ENCODE peak calls at places on chromosomes 6 and 20, in six cellular contexts. W, T, F, A, R and G are unnamed samples.

GRCh38 chr20:15176929-15177328 is 839.5 kb upstream of the FLRT3 start:
- DNase-seq in R (no peak), F (no peak), T (no peak), W (no peak), A (no peak), G (no peak)

GRCh38 chr20:10427060-10427692 is 6.8 kb downstream of the MKKS start:
- DNase-seq in A (peak; percentile 34), R (peak; percentile 70), T (peak; percentile 57), F (peak; percentile 66), W (no peak), G (peak; percentile 41)

GRCh38 chr20:9408422-9409300 is 105.7 kb upstream of the LAMP5 start:
- DNase-seq in F (no peak), W (no peak), T (no peak), A (no peak), R (no peak), G (no peak)

GRCh38 chr6:149114167-149114566 is 203.3 kb upstream of the TAB2 start:
- DNase-seq in R (no peak), W (peak; percentile 54), F (peak; percentile 9), T (no peak), A (no peak), G (no peak)

GRCh38 chr20:62027116-62027515 is 38.6 kb downstream of the TAF4 start:
- DNase-seq in T (no peak), W (no peak), F (no peak), A (no peak), R (no peak), G (no peak)

GRCh38 chr6:12967686-12968085 is 251.1 kb downstream of the PHACTR1 start:
- DNase-seq in W (no peak), R (no peak), T (no peak), A (no peak), F (no peak), G (no peak)

GRCh38 chr20:48760403-48760889 is 67.4 kb downstream of the PREX1 start:
- DNase-seq in A (no peak), W (no peak), T (peak; percentile 61), R (no peak), F (no peak), G (no peak)

GRCh38 chr6:106099235-106099537 is 13.1 kb downstream of the PRDM1 start:
- DNase-seq in F (no peak), T (peak; percentile 10), W (no peak), R (no peak), A (no peak), G (no peak)

GRCh38 chr20:21714297-21715192 is 9.1 kb downstream of the PAX1 start:
- DNase-seq in F (no peak), T (no peak), R (no peak), A (peak; percentile 58), W (no peak), G (no peak)

GRCh38 chr6:9789201-9789600 is 625.7 kb downstream of the TFAP2A start:
- DNase-seq in A (peak; percentile 19), W (no peak), F (no peak), T (no peak), R (no peak), G (no peak)

GRCh38 chr6:33926451-33926850 is 122.6 kb upstream of the MLN start:
- DNase-seq in F (no peak), W (no peak), R (peak; percentile 34), A (peak; percentile 47), T (peak; percentile 10), G (no peak)

GRCh38 chr20:58695895-58696375 is 3.3 kb downstream of the NPEPL1 start:
- DNase-seq in F (no peak), R (no peak), W (no peak), A (no peak), T (no peak), G (no peak)

GRCh38 chr20:32709528-32710121 is 33.6 kb downstream of the COMMD7 start:
- DNase-seq in A (no peak), F (peak; percentile 53), T (no peak), W (no peak), R (no peak), G (no peak)

GRCh38 chr6:99185525-99185924 is 163.9 kb downstream of the FAXC start:
- DNase-seq in R (no peak), T (no peak), W (no peak), F (no peak), A (no peak), G (no peak)

GRCh38 chr20:47854687-47855212 is 69.5 kb upstream of the SULF2 start:
- DNase-seq in W (no peak), A (peak; percentile 71), R (peak; percentile 47), T (peak; percentile 33), F (peak; percentile 16), G (peak; percentile 18)

GRCh38 chr6:148700713-148701392 is 46.0 kb upstream of the UST start:
- DNase-seq in R (no peak), W (no peak), T (peak; percentile 53), F (no peak), A (no peak), G (no peak)

GRCh38 chr6:106149472-106150069 is 63.4 kb downstream of the PRDM1 start:
- DNase-seq in A (no peak), W (no peak), F (no peak), R (no peak), T (peak; percentile 4), G (no peak)

GRCh38 chr6:16205377-16206144 is 32.8 kb upstream of the GMPR start:
- DNase-seq in W (no peak), T (no peak), A (no peak), R (peak; percentile 32), F (no peak), G (no peak)

GRCh38 chr6:8749449-8749848 is 314.1 kb upstream of the SLC35B3 start:
- DNase-seq in W (no peak), F (no peak), A (no peak), R (no peak), T (no peak), G (no peak)

GRCh38 chr20:4445780-4446179 is 275.9 kb upstream of the PRND start:
- DNase-seq in R (no peak), A (no peak), W (no peak), F (no peak), T (no peak), G (no peak)

GRCh38 chr6:8177721-8178120 is 75.4 kb upstream of the EEF1E1 start:
- DNase-seq in R (no peak), W (no peak), T (no peak), F (no peak), A (no peak), G (no peak)

GRCh38 chr6:15246217-15247211 is 645 bp downstream of the JARID2 start:
- DNase-seq in W (no peak), A (no peak), R (no peak), F (no peak), T (peak; percentile 48), G (no peak)

GRCh38 chr20:38874460-38875169 is 51.6 kb upstream of the FAM83D start:
- DNase-seq in F (no peak), A (no peak), R (no peak), T (peak; percentile 76), W (no peak), G (no peak)

GRCh38 chr20:8534368-8534767 is 402.3 kb downstream of the PLCB1 start:
- DNase-seq in A (peak; percentile 38), R (no peak), F (no peak), W (no peak), T (no peak), G (no peak)

GRCh38 chr20:42530855-42531674 is 658.6 kb downstream of the PTPRT start:
- DNase-seq in A (peak; percentile 25), T (peak; percentile 63), W (no peak), R (no peak), F (peak; percentile 36), G (no peak)
- TF ChIP-seq CTCF in A (peak; percentile 34), T (peak; percentile 86), W (peak; percentile 16), R (peak; percentile 52), F (peak; percentile 54), G (peak; percentile 21)

DNA sequence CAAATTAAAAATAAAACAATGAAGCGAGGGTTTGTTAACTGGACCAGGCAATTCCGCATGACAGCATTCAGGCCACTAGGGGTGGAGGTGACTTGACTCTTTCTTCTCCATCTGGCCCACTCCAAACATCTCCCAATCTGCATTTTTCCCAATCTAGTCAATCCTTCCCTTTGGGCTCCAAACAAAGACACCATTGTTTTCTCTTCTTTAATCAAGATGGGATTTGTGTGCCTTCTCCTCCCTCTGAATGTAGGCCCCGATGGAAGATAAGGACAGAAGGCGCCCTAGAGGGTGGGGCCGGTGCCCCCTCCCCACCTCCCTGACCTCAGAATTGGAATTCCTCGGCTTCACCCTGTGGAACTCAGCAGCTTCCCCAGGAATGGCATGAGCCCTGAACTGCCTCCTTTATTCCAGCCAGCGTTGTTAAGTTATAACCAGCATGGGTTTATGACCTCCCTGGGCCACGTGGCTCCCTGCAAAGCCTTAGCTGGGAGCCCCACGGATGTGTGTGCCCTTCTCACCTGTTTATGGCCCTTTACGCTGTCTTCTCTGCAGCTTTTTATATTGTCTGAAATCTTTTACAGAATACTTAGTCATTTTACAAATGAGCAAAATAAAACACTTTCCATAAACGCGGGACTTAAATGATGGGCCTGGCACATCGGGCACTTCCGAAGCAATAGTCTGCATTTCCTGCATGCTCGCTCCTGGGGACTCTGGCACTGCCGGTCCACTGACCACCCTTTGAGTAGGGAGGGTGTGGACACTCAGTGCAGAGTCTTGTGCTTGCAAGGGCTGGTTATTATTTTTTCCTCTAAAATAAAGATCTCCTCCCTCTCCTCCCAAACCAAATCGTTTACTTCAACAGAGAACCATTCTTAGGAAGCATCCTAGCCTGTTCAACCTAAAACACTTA is 24.5 kb downstream of the OVOL2 start:
- DNase-seq in R (no peak), F (no peak), A (no peak), W (no peak), T (no peak), G (no peak)
- TF ChIP-seq CTCF in R (peak; percentile 32), F (no peak), A (no peak), W (no peak), T (no peak), G (peak; percentile 35)

DNA sequence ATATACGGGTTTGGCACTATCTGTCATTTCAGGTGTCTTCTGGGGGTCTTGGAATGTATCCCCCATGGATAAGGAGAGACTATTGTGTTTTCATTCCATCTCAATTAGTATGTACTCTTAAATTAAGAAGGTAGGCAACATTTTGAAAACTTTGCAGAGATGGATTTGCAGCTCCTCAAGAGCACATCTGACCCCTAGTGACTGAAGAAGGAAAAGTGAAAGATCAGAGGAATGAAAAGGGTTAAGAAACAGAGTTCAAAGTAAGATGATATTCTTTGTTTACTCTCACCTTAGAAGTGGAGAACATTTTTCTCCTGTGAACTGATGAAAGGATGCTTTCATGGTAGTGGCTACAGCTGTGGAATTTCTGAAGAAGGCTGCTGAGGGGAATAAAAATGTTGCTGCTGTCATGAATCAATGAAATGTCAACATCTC is 41.5 kb downstream of the SH3BGRL2 start:
- DNase-seq in T (peak; percentile 42), R (no peak), F (no peak), A (no peak), W (no peak), G (no peak)
- TF ChIP-seq CTCF in T (peak; percentile 64), R (peak; percentile 37), F (peak; percentile 59), A (no peak), W (no peak), G (peak; percentile 29)

DNA sequence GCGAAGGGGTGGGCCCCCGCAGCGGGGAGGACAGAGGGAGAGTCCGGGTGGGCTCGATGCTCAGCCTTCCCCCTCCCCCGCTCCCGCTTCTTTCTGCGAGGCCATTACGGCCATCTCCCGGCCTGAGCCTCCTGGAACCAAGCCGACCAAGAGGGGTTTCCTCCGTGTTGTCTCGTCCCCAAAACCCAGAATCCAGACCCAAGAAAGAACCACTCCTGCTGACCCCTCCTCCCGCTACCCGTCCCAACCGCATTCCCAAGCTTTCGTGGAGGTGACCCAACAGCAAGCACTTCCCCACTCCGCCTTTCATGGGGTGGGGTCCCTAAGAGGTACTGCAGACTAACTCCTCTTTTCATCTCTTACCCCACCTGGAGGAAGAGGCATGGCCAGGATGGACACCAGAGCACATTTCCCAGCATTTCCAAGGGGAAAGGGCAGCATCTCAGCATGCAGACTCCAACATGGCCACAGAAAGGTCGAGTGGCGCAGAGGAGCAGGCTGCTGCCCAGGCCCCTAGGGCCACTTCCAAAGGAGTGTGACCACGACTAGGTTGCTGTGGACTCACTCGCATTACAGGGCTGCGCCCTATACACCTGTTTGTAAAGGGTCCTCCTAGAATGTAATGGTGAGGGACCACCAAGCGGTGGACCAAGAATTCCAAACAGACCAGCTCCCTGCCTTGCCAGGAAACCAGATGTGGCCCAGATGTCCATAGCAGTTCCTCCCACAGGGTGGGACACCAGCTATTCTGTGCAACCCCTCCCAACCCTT is 53.5 kb downstream of the MRPL14 start:
- DNase-seq in W (no peak), A (no peak), T (peak; percentile 20), R (no peak), F (no peak), G (no peak)
- TF ChIP-seq CTCF in W (no peak), A (no peak), T (no peak), R (no peak), F (peak; percentile 5), G (no peak)